ENCODE peak calls at places on chromosomes 4 and X, in eight cellular contexts. X is activated CD4-positive, alpha-beta T cell treated with anti-CD3 and anti-CD28 coated beads for 48 hours; D is ureter; W is stimulated activated naive B cell treated with anti-CD40 and anti-IgM and Interleukin-4, amounts not matched to agents 10 μg/mL and 1 μg/mL and 100 μg/mL, for 72 hours; J is NCI-H748 treated with DMSO at 0.1 percent for 48 hours; O is mammary epithelial cell; R is MM.1S; I is progenitor cell of endocrine pancreas. U is an unnamed sample.
A peak's percentile ranks its signal among the peaks of the same experiment; 100 is the strongest.

GRCh38 chr4:111499291-111499690 is 646.0 kb upstream of the FAM241A start:
- DNase-seq in X (no peak), J (no peak), W (no peak), D (no peak), O (no peak), R (no peak), I (no peak), U (no peak)

GRCh38 chr4:148951346-148951745 is 509.1 kb upstream of the NR3C2 start:
- DNase-seq in J (no peak), D (no peak), X (no peak), W (no peak), R (no peak), O (no peak), I (no peak), U (no peak)

GRCh38 chr4:166546009-166546408 is 673.0 kb downstream of the TLL1 start:
- DNase-seq in X (no peak), J (no peak), O (no peak), D (no peak), W (no peak), I (no peak), R (no peak), U (no peak)

GRCh38 chr4:4492161-4492847 is 49.5 kb downstream of the STX18 start:
- DNase-seq in D (no peak), R (peak; percentile 54), I (no peak), W (no peak), J (no peak), X (no peak), O (no peak), U (no peak)

GRCh38 chrX:28693101-28693500 is 105.9 kb downstream of the IL1RAPL1 start:
- DNase-seq in R (no peak), D (no peak), X (no peak), O (no peak), I (no peak), W (no peak), J (no peak), U (no peak)

GRCh38 chrX:12901486-12901885 is 4.9 kb upstream of the TLR8 start:
- DNase-seq in O (peak; percentile 48), W (peak; percentile 42), I (peak; percentile 16), R (peak; percentile 55), D (peak; percentile 70), J (peak; percentile 37), X (peak; percentile 78), U (peak; percentile 24)

GRCh38 chr4:86939123-86939522 is 4.3 kb downstream of the AFF1 start:
- DNase-seq in J (no peak), I (no peak), X (no peak), D (no peak), O (no peak), W (no peak), R (no peak), U (no peak)

GRCh38 chrX:153905481-153906095 is 1.1 kb downstream of the AVPR2 start:
- DNase-seq in D (no peak), R (no peak), I (no peak), O (no peak), J (no peak), X (no peak), W (no peak), U (no peak)

GRCh38 chrX:103656623-103657022 is 27.8 kb downstream of the TCEAL1 start:
- DNase-seq in D (no peak), I (no peak), X (no peak), W (no peak), O (peak; percentile 90), R (no peak), J (no peak), U (no peak)

GRCh38 chrX:150536455-150537116 is 31.8 kb upstream of the MTM1 start:
- DNase-seq in D (no peak), X (no peak), J (no peak), W (no peak), I (no peak), O (no peak), R (no peak), U (no peak)

GRCh38 chrX:154529206-154529612 is 13.2 kb upstream of the FAM3A start:
- DNase-seq in O (no peak), J (no peak), I (no peak), X (no peak), D (no peak), W (no peak), R (no peak), U (no peak)

GRCh38 chr4:169900241-169900845 is 125.9 kb downstream of the MFAP3L start:
- DNase-seq in I (no peak), W (no peak), O (peak; percentile 44), D (no peak), X (no peak), R (no peak), J (no peak), U (no peak)

GRCh38 chr4:30429813-30430466 is 290.2 kb upstream of the PCDH7 start:
- DNase-seq in X (no peak), R (no peak), J (no peak), I (no peak), D (no peak), O (peak; percentile 46), W (no peak), U (peak; percentile 3)

GRCh38 chr4:74583066-74583700 is 138.2 kb downstream of the AREG start:
- DNase-seq in D (no peak), O (peak; percentile 21), X (no peak), R (no peak), W (no peak), I (no peak), J (no peak), U (no peak)

GRCh38 chrX:43949669-43950068 is 23.5 kb downstream of the NDP start:
- DNase-seq in D (no peak), J (no peak), W (no peak), O (no peak), X (peak; percentile 39), R (no peak), I (peak; percentile 16), U (no peak)

GRCh38 chrX:78574306-78574705 is 84.8 kb downstream of the RTL3 start:
- DNase-seq in W (no peak), X (no peak), D (no peak), O (no peak), R (no peak), I (no peak), J (no peak), U (no peak)

GRCh38 chr4:8370835-8371234 is 69.7 kb downstream of the ACOX3 start:
- DNase-seq in J (no peak), I (no peak), W (no peak), R (no peak), X (no peak), O (no peak), D (no peak), U (no peak)

GRCh38 chrX:154397888-154398667 is at the start of gene RPL10:
- DNase-seq in R (peak; percentile 96), J (peak; percentile 91), X (peak; percentile 93), I (peak; percentile 82), O (peak; percentile 94), D (peak; percentile 95), W (peak; percentile 94), U (peak; percentile 96)

GRCh38 chrX:121902463-121902862 is 855.1 kb downstream of the GLUD2 start:
- DNase-seq in O (peak; percentile 4), D (no peak), R (no peak), X (peak; percentile 1), I (no peak), J (no peak), W (no peak), U (no peak)

U was measured in NCI-H446 treated with DMSO at 0.1 percent for 48 hours.